ENCODE peak calls at places on chromosomes 7 and 10, in nine cellular contexts. One of them, this sample, is unnamed. For H3K36me3, the result is how much of the 10 kb centered on the place peaks cover.

GRCh38 chr7:116528008-116528789 is 3.4 kb downstream of the CAV1 start:
- DNase-seq in aorta: peak
- DNase-seq in Panc1: no peak
- DNase-seq in pancreas: no peak
- DNase-seq in naive thymus-derived CD4-positive, alpha-beta T cell: no peak
- DNase-seq in CD8-positive, alpha-beta memory T cell: no peak
- DNase-seq in bronchial epithelial cell: peak
- DNase-seq in PC-3: peak
- DNase-seq in OCI-LY7: no peak
- DNase-seq in this sample: peak

GRCh38 chr7:29192284-29192683 is 2.3 kb upstream of the CHN2 start:
- DNase-seq in aorta: no peak
- DNase-seq in Panc1: no peak
- DNase-seq in pancreas: no peak
- DNase-seq in naive thymus-derived CD4-positive, alpha-beta T cell: no peak
- DNase-seq in CD8-positive, alpha-beta memory T cell: no peak
- DNase-seq in bronchial epithelial cell: no peak
- DNase-seq in PC-3: no peak
- DNase-seq in OCI-LY7: no peak
- DNase-seq in this sample: no peak

GRCh38 chr10:98321203-98321780 is 53.3 kb upstream of the LOXL4 start:
- DNase-seq in aorta: no peak
- DNase-seq in Panc1: no peak
- DNase-seq in pancreas: no peak
- DNase-seq in naive thymus-derived CD4-positive, alpha-beta T cell: no peak
- DNase-seq in CD8-positive, alpha-beta memory T cell: no peak
- DNase-seq in bronchial epithelial cell: no peak
- DNase-seq in PC-3: no peak
- DNase-seq in OCI-LY7: no peak
- DNase-seq in this sample: no peak

GRCh38 chr10:79319372-79319771 is 27.9 kb upstream of the PPIF start:
- DNase-seq in aorta: no peak
- DNase-seq in Panc1: no peak
- DNase-seq in pancreas: peak
- DNase-seq in naive thymus-derived CD4-positive, alpha-beta T cell: no peak
- DNase-seq in CD8-positive, alpha-beta memory T cell: no peak
- DNase-seq in bronchial epithelial cell: no peak
- DNase-seq in PC-3: no peak
- DNase-seq in OCI-LY7: no peak
- DNase-seq in this sample: no peak

GRCh38 chr10:77274046-77274795 is 363.4 kb downstream of the KCNMA1 start:
- DNase-seq in aorta: no peak
- DNase-seq in Panc1: no peak
- DNase-seq in pancreas: no peak
- DNase-seq in naive thymus-derived CD4-positive, alpha-beta T cell: no peak
- DNase-seq in CD8-positive, alpha-beta memory T cell: no peak
- DNase-seq in bronchial epithelial cell: peak
- DNase-seq in PC-3: peak
- DNase-seq in OCI-LY7: no peak
- DNase-seq in this sample: peak

GRCh38 chr7:5526190-5527037 is 102.8 kb upstream of the TNRC18 start:
- DNase-seq in aorta: peak
- DNase-seq in Panc1: no peak
- DNase-seq in pancreas: no peak
- DNase-seq in naive thymus-derived CD4-positive, alpha-beta T cell: no peak
- DNase-seq in CD8-positive, alpha-beta memory T cell: no peak
- DNase-seq in bronchial epithelial cell: peak
- DNase-seq in PC-3: peak
- DNase-seq in OCI-LY7: peak
- DNase-seq in this sample: peak

GRCh38 chr7:92794386-92794785 is 42.0 kb downstream of the CDK6 start:
- DNase-seq in aorta: no peak
- DNase-seq in Panc1: no peak
- DNase-seq in pancreas: no peak
- DNase-seq in naive thymus-derived CD4-positive, alpha-beta T cell: no peak
- DNase-seq in CD8-positive, alpha-beta memory T cell: no peak
- DNase-seq in bronchial epithelial cell: no peak
- DNase-seq in PC-3: no peak
- DNase-seq in OCI-LY7: no peak
- DNase-seq in this sample: no peak

GRCh38 chr7:77309714-77310220 is 106.4 kb downstream of the GSAP start:
- DNase-seq in aorta: no peak
- DNase-seq in Panc1: no peak
- DNase-seq in pancreas: no peak
- DNase-seq in naive thymus-derived CD4-positive, alpha-beta T cell: no peak
- DNase-seq in CD8-positive, alpha-beta memory T cell: no peak
- DNase-seq in bronchial epithelial cell: peak
- DNase-seq in PC-3: peak
- DNase-seq in OCI-LY7: no peak
- DNase-seq in this sample: no peak

GRCh38 chr7:151247016-151247580 is 1.4 kb downstream of the SMARCD3 start:
- DNase-seq in aorta: peak
- DNase-seq in Panc1: no peak
- DNase-seq in pancreas: no peak
- DNase-seq in naive thymus-derived CD4-positive, alpha-beta T cell: no peak
- DNase-seq in CD8-positive, alpha-beta memory T cell: no peak
- DNase-seq in bronchial epithelial cell: no peak
- DNase-seq in PC-3: no peak
- DNase-seq in OCI-LY7: no peak
- DNase-seq in this sample: peak

GRCh38 chr7:129169171-129169643 is 19.2 kb upstream of the SMO start:
- DNase-seq in aorta: peak
- DNase-seq in Panc1: no peak
- DNase-seq in pancreas: no peak
- DNase-seq in naive thymus-derived CD4-positive, alpha-beta T cell: peak
- DNase-seq in CD8-positive, alpha-beta memory T cell: peak
- DNase-seq in bronchial epithelial cell: no peak
- DNase-seq in PC-3: no peak
- DNase-seq in OCI-LY7: no peak
- DNase-seq in this sample: peak

GRCh38 chr7:135964791-135965190 is 12.4 kb downstream of the MTPN start:
- DNase-seq in aorta: no peak
- DNase-seq in Panc1: no peak
- DNase-seq in pancreas: no peak
- DNase-seq in naive thymus-derived CD4-positive, alpha-beta T cell: no peak
- DNase-seq in CD8-positive, alpha-beta memory T cell: no peak
- DNase-seq in bronchial epithelial cell: no peak
- DNase-seq in PC-3: no peak
- DNase-seq in OCI-LY7: no peak
- DNase-seq in this sample: no peak

GRCh38 chr10:133396035-133396624 is 2.2 kb downstream of the MTG1 start:
- DNase-seq in aorta: no peak
- DNase-seq in Panc1: no peak
- DNase-seq in pancreas: no peak
- DNase-seq in naive thymus-derived CD4-positive, alpha-beta T cell: no peak
- DNase-seq in CD8-positive, alpha-beta memory T cell: no peak
- DNase-seq in bronchial epithelial cell: peak
- DNase-seq in PC-3: no peak
- DNase-seq in OCI-LY7: no peak
- DNase-seq in this sample: no peak

GRCh38 chr10:86043236-86043635 is 323.4 kb downstream of the GRID1 start:
- DNase-seq in aorta: no peak
- DNase-seq in Panc1: no peak
- DNase-seq in pancreas: no peak
- DNase-seq in naive thymus-derived CD4-positive, alpha-beta T cell: no peak
- DNase-seq in CD8-positive, alpha-beta memory T cell: no peak
- DNase-seq in bronchial epithelial cell: peak
- DNase-seq in PC-3: no peak
- DNase-seq in OCI-LY7: no peak
- DNase-seq in this sample: no peak

GRCh38 chr10:93993782-93994668 is at the start of gene PLCE1:
- DNase-seq in aorta: peak
- DNase-seq in Panc1: no peak
- DNase-seq in pancreas: peak
- DNase-seq in naive thymus-derived CD4-positive, alpha-beta T cell: no peak
- DNase-seq in CD8-positive, alpha-beta memory T cell: no peak
- DNase-seq in bronchial epithelial cell: no peak
- DNase-seq in PC-3: peak
- DNase-seq in OCI-LY7: no peak
- DNase-seq in this sample: peak

GRCh38 chr10:84665883-84666463 is 337.6 kb downstream of the CCSER2 start:
- DNase-seq in aorta: no peak
- DNase-seq in Panc1: no peak
- DNase-seq in pancreas: no peak
- DNase-seq in naive thymus-derived CD4-positive, alpha-beta T cell: no peak
- DNase-seq in CD8-positive, alpha-beta memory T cell: no peak
- DNase-seq in bronchial epithelial cell: peak
- DNase-seq in PC-3: peak
- DNase-seq in OCI-LY7: peak
- DNase-seq in this sample: no peak

DNA sequence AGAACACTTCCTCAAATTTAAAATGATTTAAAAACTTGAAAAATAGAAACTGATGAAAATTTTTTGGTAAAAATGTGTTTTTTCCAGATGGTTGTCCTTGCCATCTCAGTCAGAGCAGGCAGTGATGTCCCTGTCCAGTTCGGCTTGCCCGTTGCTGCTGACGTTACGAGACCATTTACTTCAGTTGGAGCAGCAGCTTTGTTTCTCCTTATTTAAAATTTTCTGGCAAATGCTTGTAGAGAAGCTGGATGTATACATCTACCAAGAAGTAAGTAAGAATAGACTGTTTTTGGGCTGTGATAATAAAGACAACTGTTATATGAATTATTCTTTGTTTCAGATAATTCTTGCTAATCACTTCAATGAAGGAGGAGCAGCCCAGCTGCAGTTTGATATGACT is 16.1 kb downstream of the EFCAB10 start:
- DNase-seq in aorta: no peak
- DNase-seq in Panc1: no peak
- DNase-seq in pancreas: no peak
- DNase-seq in naive thymus-derived CD4-positive, alpha-beta T cell: no peak
- DNase-seq in CD8-positive, alpha-beta memory T cell: no peak
- DNase-seq in bronchial epithelial cell: no peak
- DNase-seq in PC-3: no peak
- DNase-seq in OCI-LY7: no peak
- DNase-seq in this sample: no peak
- H3K36me3 ChIP-seq in aorta: under half
- H3K36me3 ChIP-seq in Panc1: under half
- H3K36me3 ChIP-seq in pancreas: half or more
- H3K36me3 ChIP-seq in naive thymus-derived CD4-positive, alpha-beta T cell: half or more
- H3K36me3 ChIP-seq in CD8-positive, alpha-beta memory T cell: under half
- H3K36me3 ChIP-seq in bronchial epithelial cell: under half
- H3K36me3 ChIP-seq in PC-3: half or more
- H3K36me3 ChIP-seq in OCI-LY7: half or more
- H3K36me3 ChIP-seq in this sample: half or more

GRCh38 chr7:139613971-139614411 is 90.5 kb downstream of the CLEC2L start:
- DNase-seq in aorta: no peak
- DNase-seq in Panc1: no peak
- DNase-seq in pancreas: no peak
- DNase-seq in naive thymus-derived CD4-positive, alpha-beta T cell: no peak
- DNase-seq in CD8-positive, alpha-beta memory T cell: no peak
- DNase-seq in bronchial epithelial cell: no peak
- DNase-seq in PC-3: no peak
- DNase-seq in OCI-LY7: no peak
- DNase-seq in this sample: no peak
- H3K36me3 ChIP-seq in aorta: under half
- H3K36me3 ChIP-seq in Panc1: under half
- H3K36me3 ChIP-seq in pancreas: under half
- H3K36me3 ChIP-seq in naive thymus-derived CD4-positive, alpha-beta T cell: half or more
- H3K36me3 ChIP-seq in CD8-positive, alpha-beta memory T cell: under half
- H3K36me3 ChIP-seq in bronchial epithelial cell: under half
- H3K36me3 ChIP-seq in PC-3: half or more
- H3K36me3 ChIP-seq in OCI-LY7: under half
- H3K36me3 ChIP-seq in this sample: half or more

GRCh38 chr7:155699180-155699579 is 54.7 kb downstream of the RBM33 start:
- DNase-seq in aorta: no peak
- DNase-seq in Panc1: no peak
- DNase-seq in pancreas: no peak
- DNase-seq in naive thymus-derived CD4-positive, alpha-beta T cell: no peak
- DNase-seq in CD8-positive, alpha-beta memory T cell: no peak
- DNase-seq in bronchial epithelial cell: no peak
- DNase-seq in PC-3: no peak
- DNase-seq in OCI-LY7: no peak
- DNase-seq in this sample: no peak

GRCh38 chr7:155698633-155699032 is 54.2 kb downstream of the RBM33 start:
- DNase-seq in aorta: no peak
- DNase-seq in Panc1: no peak
- DNase-seq in pancreas: no peak
- DNase-seq in naive thymus-derived CD4-positive, alpha-beta T cell: no peak
- DNase-seq in CD8-positive, alpha-beta memory T cell: no peak
- DNase-seq in bronchial epithelial cell: no peak
- DNase-seq in PC-3: no peak
- DNase-seq in OCI-LY7: no peak
- DNase-seq in this sample: no peak

GRCh38 chr7:155701972-155702544 is 57.6 kb downstream of the RBM33 start:
- DNase-seq in aorta: no peak
- DNase-seq in Panc1: no peak
- DNase-seq in pancreas: no peak
- DNase-seq in naive thymus-derived CD4-positive, alpha-beta T cell: no peak
- DNase-seq in CD8-positive, alpha-beta memory T cell: no peak
- DNase-seq in bronchial epithelial cell: no peak
- DNase-seq in PC-3: no peak
- DNase-seq in OCI-LY7: no peak
- DNase-seq in this sample: no peak

GRCh38 chr7:155702616-155703015 is 58.2 kb downstream of the RBM33 start:
- DNase-seq in aorta: no peak
- DNase-seq in Panc1: no peak
- DNase-seq in pancreas: no peak
- DNase-seq in naive thymus-derived CD4-positive, alpha-beta T cell: no peak
- DNase-seq in CD8-positive, alpha-beta memory T cell: no peak
- DNase-seq in bronchial epithelial cell: peak
- DNase-seq in PC-3: peak
- DNase-seq in OCI-LY7: no peak
- DNase-seq in this sample: no peak

GRCh38 chr7:155700847-155701246 is 56.4 kb downstream of the RBM33 start:
- DNase-seq in aorta: no peak
- DNase-seq in Panc1: no peak
- DNase-seq in pancreas: no peak
- DNase-seq in naive thymus-derived CD4-positive, alpha-beta T cell: no peak
- DNase-seq in CD8-positive, alpha-beta memory T cell: no peak
- DNase-seq in bronchial epithelial cell: no peak
- DNase-seq in PC-3: no peak
- DNase-seq in OCI-LY7: no peak
- DNase-seq in this sample: no peak
- H3K36me3 ChIP-seq in aorta: under half
- H3K36me3 ChIP-seq in Panc1: under half
- H3K36me3 ChIP-seq in pancreas: under half
- H3K36me3 ChIP-seq in naive thymus-derived CD4-positive, alpha-beta T cell: under half
- H3K36me3 ChIP-seq in CD8-positive, alpha-beta memory T cell: under half
- H3K36me3 ChIP-seq in bronchial epithelial cell: under half
- H3K36me3 ChIP-seq in PC-3: under half
- H3K36me3 ChIP-seq in OCI-LY7: half or more
- H3K36me3 ChIP-seq in this sample: under half

GRCh38 chr7:80053098-80053497 is 81.5 kb upstream of the GNAI1 start:
- DNase-seq in aorta: no peak
- DNase-seq in Panc1: no peak
- DNase-seq in pancreas: no peak
- DNase-seq in naive thymus-derived CD4-positive, alpha-beta T cell: no peak
- DNase-seq in CD8-positive, alpha-beta memory T cell: no peak
- DNase-seq in bronchial epithelial cell: no peak
- DNase-seq in PC-3: no peak
- DNase-seq in OCI-LY7: no peak
- DNase-seq in this sample: no peak

GRCh38 chr7:80047032-80047431 is 87.6 kb upstream of the GNAI1 start:
- DNase-seq in aorta: no peak
- DNase-seq in Panc1: no peak
- DNase-seq in pancreas: no peak
- DNase-seq in naive thymus-derived CD4-positive, alpha-beta T cell: no peak
- DNase-seq in CD8-positive, alpha-beta memory T cell: no peak
- DNase-seq in bronchial epithelial cell: no peak
- DNase-seq in PC-3: no peak
- DNase-seq in OCI-LY7: no peak
- DNase-seq in this sample: no peak

GRCh38 chr7:80044796-80045195 is 89.8 kb upstream of the GNAI1 start:
- DNase-seq in aorta: no peak
- DNase-seq in Panc1: no peak
- DNase-seq in pancreas: no peak
- DNase-seq in naive thymus-derived CD4-positive, alpha-beta T cell: no peak
- DNase-seq in CD8-positive, alpha-beta memory T cell: no peak
- DNase-seq in bronchial epithelial cell: no peak
- DNase-seq in PC-3: no peak
- DNase-seq in OCI-LY7: no peak
- DNase-seq in this sample: no peak

GRCh38 chr7:80047856-80048459 is 86.7 kb upstream of the GNAI1 start:
- DNase-seq in aorta: no peak
- DNase-seq in Panc1: no peak
- DNase-seq in pancreas: no peak
- DNase-seq in naive thymus-derived CD4-positive, alpha-beta T cell: no peak
- DNase-seq in CD8-positive, alpha-beta memory T cell: no peak
- DNase-seq in bronchial epithelial cell: peak
- DNase-seq in PC-3: peak
- DNase-seq in OCI-LY7: no peak
- DNase-seq in this sample: peak
- H3K36me3 ChIP-seq in aorta: under half
- H3K36me3 ChIP-seq in Panc1: under half
- H3K36me3 ChIP-seq in pancreas: under half
- H3K36me3 ChIP-seq in naive thymus-derived CD4-positive, alpha-beta T cell: under half
- H3K36me3 ChIP-seq in CD8-positive, alpha-beta memory T cell: under half
- H3K36me3 ChIP-seq in bronchial epithelial cell: under half
- H3K36me3 ChIP-seq in PC-3: under half
- H3K36me3 ChIP-seq in OCI-LY7: under half
- H3K36me3 ChIP-seq in this sample: under half

This sample was measured in adipocyte.